ENCODE peak calls at places on chromosomes 4 and X, in ten cellular contexts. A, X, B, L, G, N, Q, V, W and S are unnamed samples.

GRCh38 chr4:88356771-88357170 is 21.9 kb upstream of the HERC6 start:
- DNase-seq in Q (no peak), X (no peak), B (no peak), N (no peak), A (no peak), W (no peak), L (no peak), V (no peak), G (no peak), S (no peak)

GRCh38 chr4:118954246-118954645 is 65.6 kb downstream of the SYNPO2 start:
- DNase-seq in N (no peak), G (no peak), L (no peak), B (no peak), V (no peak), X (no peak), A (no peak), Q (no peak), W (no peak), S (no peak)

GRCh38 chr4:189802884-189803283 is 137.8 kb upstream of the FRG1 start:
- DNase-seq in V (peak), W (no peak), L (no peak), X (no peak), B (no peak), N (no peak), A (no peak), Q (no peak), G (no peak), S (no peak)

GRCh38 chrX:124829930-124830329 is 483.6 kb downstream of the SH2D1A start:
- DNase-seq in A (no peak), L (no peak), B (no peak), W (no peak), V (no peak), N (no peak), Q (no peak), X (peak), G (no peak), S (no peak)

GRCh38 chrX:75071334-75071733 is 84.7 kb downstream of the ABCB7 start:
- DNase-seq in V (no peak), W (no peak), L (no peak), B (no peak), N (no peak), X (no peak), G (no peak), Q (no peak), A (no peak), S (no peak)

GRCh38 chr4:5812506-5813229 is 80.2 kb downstream of the CRMP1 start:
- DNase-seq in X (no peak), L (no peak), W (no peak), Q (no peak), A (peak), V (peak), B (peak), G (no peak), N (no peak), S (no peak)

GRCh38 chr4:177033130-177033529 is 240.4 kb upstream of the VEGFC start:
- DNase-seq in B (no peak), A (no peak), G (no peak), L (no peak), N (no peak), V (no peak), X (no peak), W (no peak), Q (no peak), S (no peak)

GRCh38 chr4:75908555-75908954 is 6.3 kb upstream of the PPEF2 start:
- DNase-seq in N (no peak), X (no peak), A (no peak), Q (no peak), G (no peak), V (peak), B (no peak), W (no peak), L (no peak), S (no peak)

GRCh38 chr4:96293806-96294205 is 453.9 kb downstream of the PDHA2 start:
- DNase-seq in V (no peak), Q (no peak), B (no peak), W (no peak), A (no peak), N (no peak), G (no peak), L (no peak), X (no peak), S (no peak)

GRCh38 chrX:38987135-38987780 is 186.0 kb downstream of the MID1IP1 start:
- DNase-seq in A (no peak), V (peak), W (no peak), G (no peak), N (no peak), Q (no peak), B (peak), X (no peak), L (no peak), S (no peak)

GRCh38 chrX:149493567-149494562 is 11.2 kb downstream of the IDS start:
- DNase-seq in W (no peak), Q (no peak), X (no peak), B (no peak), G (no peak), N (no peak), V (no peak), A (no peak), L (no peak), S (no peak)

GRCh38 chr4:27057053-27057452 is 196.4 kb downstream of the STIM2 start:
- DNase-seq in L (no peak), B (no peak), G (no peak), Q (no peak), A (no peak), W (no peak), N (no peak), V (no peak), X (no peak), S (no peak)

GRCh38 chr4:141860974-141861373 is 224.6 kb downstream of the IL15 start:
- DNase-seq in B (no peak), X (no peak), Q (no peak), G (no peak), L (no peak), V (no peak), N (no peak), W (no peak), A (no peak), S (no peak)

GRCh38 chr4:107619065-107619464 is 101.0 kb downstream of the PAPSS1 start:
- DNase-seq in B (no peak), Q (no peak), G (no peak), A (peak), N (no peak), V (no peak), L (no peak), X (no peak), W (no peak), S (no peak)

GRCh38 chr4:10105421-10105820 is 11.2 kb downstream of the WDR1 start:
- DNase-seq in W (no peak), B (no peak), A (no peak), X (no peak), N (no peak), V (no peak), L (no peak), G (no peak), Q (no peak), S (no peak)

GRCh38 chr4:165011403-165011802 is 20.4 kb upstream of the TRIM60 start:
- DNase-seq in W (no peak), X (no peak), A (no peak), L (no peak), V (no peak), N (no peak), Q (no peak), B (no peak), G (no peak), S (no peak)

GRCh38 chr4:84971319-84971932 is 4.9 kb upstream of the WDFY3 start:
- DNase-seq in L (no peak), B (peak), W (no peak), A (peak), N (no peak), V (no peak), G (no peak), Q (no peak), X (no peak), S (no peak)

GRCh38 chr4:100489316-100489715 is 28.5 kb downstream of the EMCN start:
- DNase-seq in X (no peak), A (no peak), B (no peak), W (no peak), Q (no peak), G (no peak), N (no peak), L (no peak), V (no peak), S (no peak)

GRCh38 chr4:103774326-103774725 is 54.5 kb upstream of the TACR3 start:
- DNase-seq in Q (no peak), V (no peak), B (no peak), X (no peak), G (no peak), A (no peak), W (no peak), L (no peak), N (no peak), S (no peak)

GRCh38 chrX:24347871-24348270 is 12.6 kb upstream of the SUPT20HL1 start:
- DNase-seq in V (no peak), W (no peak), L (no peak), Q (no peak), A (no peak), X (no peak), B (no peak), N (no peak), G (no peak), S (no peak)

GRCh38 chrX:70437011-70437410 is 7.6 kb upstream of the DLG3 start:
- DNase-seq in V (no peak), B (no peak), G (no peak), W (no peak), N (no peak), L (no peak), X (no peak), A (no peak), Q (no peak), S (no peak)

GRCh38 chr4:107279729-107280128 is 243.6 kb upstream of the DKK2 start:
- DNase-seq in L (no peak), W (no peak), A (no peak), G (no peak), Q (no peak), V (no peak), X (no peak), B (no peak), N (no peak), S (no peak)

GRCh38 chrX:3037218-3037617 is 4.1 kb upstream of the ARSF start:
- DNase-seq in L (no peak), Q (no peak), N (no peak), B (no peak), W (no peak), A (no peak), V (no peak), G (no peak), X (no peak), S (no peak)

GRCh38 chr4:79913581-79913980 is 159.4 kb downstream of the ANTXR2 start:
- DNase-seq in G (no peak), W (no peak), Q (no peak), N (no peak), A (peak), B (no peak), L (no peak), V (peak), X (no peak), S (no peak)

GRCh38 chr4:190020790-190021717 is 6.0 kb downstream of the FRG2 start:
- DNase-seq in V (no peak), W (peak), L (no peak), B (no peak), X (no peak), Q (no peak), N (no peak), A (peak), G (peak), S (no peak)

GRCh38 chr4:183658362-183659028 is 490 bp downstream of the RWDD4 start:
- DNase-seq in N (peak), A (no peak), L (no peak), W (peak), Q (no peak), X (peak), B (no peak), V (no peak), G (peak), S (no peak)

GRCh38 chr4:73843369-73843768 is 6.9 kb downstream of the CXCL6 start:
- DNase-seq in N (no peak), L (no peak), Q (no peak), X (no peak), W (no peak), V (no peak), G (no peak), A (no peak), B (no peak), S (no peak)

GRCh38 chrX:133045986-133046385 is 50.9 kb downstream of the USP26 start:
- DNase-seq in N (no peak), L (no peak), A (no peak), G (no peak), V (no peak), Q (no peak), X (no peak), W (no peak), B (no peak), S (no peak)

GRCh38 chr4:52143815-52144214 is 92.7 kb downstream of the SPATA18 start:
- DNase-seq in V (peak), L (no peak), A (no peak), N (no peak), G (no peak), W (no peak), B (no peak), X (no peak), Q (no peak), S (no peak)

GRCh38 chrX:69988955-69989394 is 60.8 kb downstream of the AWAT2 start:
- DNase-seq in N (no peak), B (no peak), X (peak), L (no peak), Q (no peak), V (no peak), W (no peak), A (no peak), G (peak), S (no peak)

GRCh38 chr4:33696066-33696465 is 2548.2 kb downstream of the ARAP2 start:
- DNase-seq in Q (no peak), A (no peak), L (no peak), G (no peak), B (no peak), X (no peak), V (no peak), W (no peak), N (no peak), S (no peak)

GRCh38 chr4:4990857-4991540 is 28.3 kb downstream of the CYTL1 start:
- DNase-seq in W (no peak), A (peak), B (no peak), G (peak), X (no peak), V (no peak), Q (no peak), N (no peak), L (peak), S (no peak)

GRCh38 chr4:3312362-3312761 is 19.5 kb downstream of the RGS12 start:
- DNase-seq in Q (no peak), N (no peak), V (no peak), X (no peak), W (no peak), A (no peak), B (no peak), G (no peak), L (no peak), S (no peak)

GRCh38 chrX:53831662-53832635 is 145.4 kb upstream of the HUWE1 start:
- DNase-seq in B (peak), A (peak), V (peak), L (no peak), Q (peak), X (peak), N (peak), W (peak), G (no peak), S (peak)

GRCh38 chrX:109472939-109473713 is 8.8 kb downstream of the GUCY2F start:
- DNase-seq in Q (no peak), A (peak), W (peak), B (no peak), N (no peak), X (peak), L (no peak), G (no peak), V (peak), S (no peak)

GRCh38 chrX:149541521-149542047 is 772 bp downstream of the EOLA1 start:
- DNase-seq in N (no peak), A (no peak), B (no peak), W (no peak), G (no peak), X (no peak), Q (no peak), L (no peak), V (no peak), S (no peak)

GRCh38 chr4:147736458-147736857 is 4.6 kb downstream of the ARHGAP10 start:
- DNase-seq in X (no peak), W (no peak), Q (no peak), V (no peak), N (no peak), G (no peak), B (no peak), L (no peak), A (peak), S (no peak)

GRCh38 chrX:137427813-137428212 is 138.1 kb upstream of the ZIC3 start:
- DNase-seq in B (no peak), A (peak), W (no peak), G (no peak), Q (no peak), L (no peak), N (no peak), X (no peak), V (no peak), S (no peak)